ENCODE peak calls at places on chromosomes 5 and 9, in nine cellular contexts. Y is fibroblast of mammary gland; L is T-helper 1 cell; Q is left cardiac atrium; A is activated naive CD4-positive, alpha-beta T cell; H is posterior cingulate gyrus; F is left colon; S is HTR-8/SVneo; Z is HS-5. W is an unnamed sample.

GRCh38 chr5:139392678-139393496 is 2.0 kb downstream of the PROB1 start:
- DNase-seq in L (peak), S (peak), Y (peak), A (peak), F (peak), H (peak), Z (no peak), Q (peak), W (no peak)

GRCh38 chr5:150644058-150644457 is 3.6 kb downstream of the SYNPO start:
- DNase-seq in Q (peak), F (no peak), Z (no peak), L (no peak), A (no peak), S (no peak), Y (no peak), H (peak), W (no peak)

GRCh38 chr5:141778211-141778610 is 96.2 kb upstream of the ARAP3 start:
- DNase-seq in Q (peak), H (peak), S (peak), L (no peak), Y (peak), Z (no peak), F (no peak), A (no peak), W (peak)

GRCh38 chr9:112850840-112851239 is 39.8 kb downstream of the SLC46A2 start:
- DNase-seq in H (no peak), F (no peak), Q (no peak), S (no peak), Z (no peak), L (no peak), Y (no peak), A (no peak), W (no peak)

GRCh38 chr5:40429258-40430111 is 250.2 kb upstream of the PTGER4 start:
- DNase-seq in A (no peak), Y (peak), S (no peak), L (no peak), Q (peak), H (no peak), F (peak), Z (no peak), W (peak)

GRCh38 chr5:10724799-10725507 is 36.1 kb downstream of the DAP start:
- DNase-seq in F (no peak), H (no peak), Z (peak), S (peak), L (no peak), Q (peak), Y (peak), A (no peak), W (peak)

GRCh38 chr5:155947394-155948062 is 379.4 kb upstream of the SGCD start:
- DNase-seq in F (no peak), Y (no peak), Q (no peak), A (no peak), S (no peak), Z (no peak), L (no peak), H (no peak), W (no peak)

GRCh38 chr5:132635873-132636272 is 22.1 kb upstream of the IL13 start:
- DNase-seq in F (no peak), H (no peak), Q (no peak), Z (no peak), L (no peak), S (no peak), A (no peak), Y (no peak), W (no peak)

GRCh38 chr5:178291969-178292825 is 59.6 kb upstream of the PHYKPL start:
- DNase-seq in Q (peak), Y (no peak), A (no peak), Z (no peak), F (no peak), H (no peak), L (peak), S (no peak), W (no peak)

GRCh38 chr5:57499262-57500050 is 16.8 kb upstream of the ACTBL2 start:
- DNase-seq in Y (peak), A (no peak), S (no peak), L (no peak), F (no peak), H (peak), Q (no peak), Z (peak), W (peak)

W was measured in LHCN-M2.